ENCODE peak calls at places on chromosomes 3 and 15, in six cellular contexts. Z is astrocyte of the spinal cord, C is epithelial cell of esophagus, J is small intestine, L is GM23338, G is choroid plexus epithelial cell. A is an unnamed sample.

GRCh38 chr3:81823882-81824395 is 62.5 kb upstream of the GBE1 start:
- DNase-seq in Z (no peak), C (no peak), J (no peak), L (peak), G (no peak), A (peak)

GRCh38 chr15:94380798-94381197 is 149.4 kb downstream of the MCTP2 start:
- DNase-seq in Z (no peak), C (no peak), J (no peak), L (no peak), G (no peak), A (no peak)

GRCh38 chr3:156605686-156606605 is 51.0 kb upstream of the SSR3 start:
- DNase-seq in Z (peak), C (peak), J (peak), L (peak), G (peak), A (peak)

GRCh38 chr15:30958219-30958618 is 33.2 kb downstream of the MTMR10 start:
- DNase-seq in Z (no peak), C (no peak), J (no peak), L (no peak), G (no peak), A (no peak)

GRCh38 chr3:58306662-58307286 is 454 bp downstream of the HTD2 start:
- DNase-seq in Z (peak), C (peak), J (peak), L (peak), G (peak), A (no peak)

GRCh38 chr3:113210608-113211369 is 568 bp upstream of the BOC start:
- DNase-seq in Z (peak), C (no peak), J (no peak), L (peak), G (peak), A (no peak)

GRCh38 chr3:185983495-185984141 is 45.8 kb upstream of the TRA2B start:
- DNase-seq in Z (peak), C (peak), J (peak), L (peak), G (peak), A (no peak)

GRCh38 chr3:10581251-10581650 is 75.9 kb upstream of the ATP2B2 start:
- DNase-seq in Z (peak), C (no peak), J (no peak), L (no peak), G (no peak), A (no peak)

GRCh38 chr15:100345438-100345837 is 3.7 kb upstream of the ADAMTS17 start:
- DNase-seq in Z (no peak), C (no peak), J (no peak), L (no peak), G (no peak), A (no peak)

GRCh38 chr3:129618901-129619671 is 12.6 kb upstream of the PLXND1 start:
- DNase-seq in Z (no peak), C (no peak), J (no peak), L (no peak), G (no peak), A (no peak)

GRCh38 chr3:130974201-130974600 is 52.4 kb downstream of the ASTE1 start:
- DNase-seq in Z (no peak), C (peak), J (no peak), L (no peak), G (no peak), A (no peak)

GRCh38 chr3:177358085-177358967 is 161.0 kb upstream of the TBL1XR1 start:
- DNase-seq in Z (peak), C (peak), J (peak), L (peak), G (peak), A (peak)

GRCh38 chr15:52503788-52504496 is 24.7 kb downstream of the MYO5A start:
- DNase-seq in Z (peak), C (peak), J (no peak), L (no peak), G (peak), A (no peak)

GRCh38 chr3:72663429-72663828 is 184.8 kb downstream of the SHQ1 start:
- DNase-seq in Z (no peak), C (no peak), J (no peak), L (no peak), G (no peak), A (no peak)

GRCh38 chr3:23909324-23909723 is 7.5 kb downstream of the NKIRAS1 start:
- DNase-seq in Z (no peak), C (no peak), J (no peak), L (no peak), G (no peak), A (no peak)

GRCh38 chr3:179898024-179898423 is 138.7 kb downstream of the PEX5L start:
- DNase-seq in Z (peak), C (peak), J (peak), L (peak), G (peak), A (no peak)

GRCh38 chr15:101448336-101448735 is 41.2 kb downstream of the PCSK6 start:
- DNase-seq in Z (no peak), C (no peak), J (no peak), L (no peak), G (no peak), A (no peak)

GRCh38 chr3:52061116-52061910 is 4.9 kb upstream of the DUSP7 start:
- DNase-seq in Z (no peak), C (peak), J (no peak), L (no peak), G (no peak), A (no peak)

GRCh38 chr15:20341901-20342605 is 199.5 kb downstream of the GOLGA6L6 start:
- DNase-seq in Z (no peak), C (peak), J (no peak), L (no peak), G (no peak), A (no peak)

GRCh38 chr3:16048435-16049318 is 125.8 kb upstream of the GALNT15 start:
- DNase-seq in Z (peak), C (peak), J (peak), L (peak), G (peak), A (no peak)

GRCh38 chr15:85412956-85413854 is 32.8 kb downstream of the AKAP13 start:
- DNase-seq in Z (peak), C (peak), J (peak), L (no peak), G (peak), A (peak)
- H3K4me3 ChIP-seq in Z (no peak), C (no peak), J (no peak), L (no peak), G (no peak), A (no peak)

GRCh38 chr3:168722091-168722490 is 626.4 kb upstream of the GOLIM4 start:
- DNase-seq in Z (peak), C (peak), J (no peak), L (no peak), G (peak), A (peak)
- H3K4me3 ChIP-seq in Z (no peak), C (no peak), J (no peak), L (no peak), G (no peak), A (no peak)

GRCh38 chr3:44019736-44020135 is 221.9 kb upstream of the TOPAZ1 start:
- DNase-seq in Z (peak), C (no peak), J (no peak), L (peak), G (no peak), A (no peak)

GRCh38 chr3:44020178-44020577 is 221.5 kb upstream of the TOPAZ1 start:
- DNase-seq in Z (no peak), C (no peak), J (no peak), L (no peak), G (no peak), A (no peak)

GRCh38 chr3:44026224-44026865 is 215.3 kb upstream of the TOPAZ1 start:
- DNase-seq in Z (no peak), C (peak), J (no peak), L (no peak), G (no peak), A (no peak)

GRCh38 chr3:44024194-44024593 is 217.5 kb upstream of the TOPAZ1 start:
- DNase-seq in Z (no peak), C (no peak), J (no peak), L (no peak), G (no peak), A (no peak)

GRCh38 chr3:44021646-44022594 is 219.8 kb upstream of the TOPAZ1 start:
- DNase-seq in Z (peak), C (no peak), J (no peak), L (peak), G (no peak), A (no peak)
- H3K4me3 ChIP-seq in Z (peak), C (peak), J (no peak), L (peak), G (peak), A (peak)

GRCh38 chr15:96273317-96274086 is 57.0 kb upstream of the NR2F2 start:
- DNase-seq in Z (peak), C (peak), J (no peak), L (no peak), G (peak), A (peak)
- H3K4me3 ChIP-seq in Z (no peak), C (no peak), J (no peak), L (no peak), G (no peak), A (no peak)

GRCh38 chr3:56839784-56840724 is 38.3 kb upstream of the ARHGEF3 start:
- DNase-seq in Z (peak), C (peak), J (no peak), L (no peak), G (peak), A (no peak)
- H3K4me3 ChIP-seq in Z (no peak), C (no peak), J (no peak), L (no peak), G (no peak), A (no peak)

DNA sequence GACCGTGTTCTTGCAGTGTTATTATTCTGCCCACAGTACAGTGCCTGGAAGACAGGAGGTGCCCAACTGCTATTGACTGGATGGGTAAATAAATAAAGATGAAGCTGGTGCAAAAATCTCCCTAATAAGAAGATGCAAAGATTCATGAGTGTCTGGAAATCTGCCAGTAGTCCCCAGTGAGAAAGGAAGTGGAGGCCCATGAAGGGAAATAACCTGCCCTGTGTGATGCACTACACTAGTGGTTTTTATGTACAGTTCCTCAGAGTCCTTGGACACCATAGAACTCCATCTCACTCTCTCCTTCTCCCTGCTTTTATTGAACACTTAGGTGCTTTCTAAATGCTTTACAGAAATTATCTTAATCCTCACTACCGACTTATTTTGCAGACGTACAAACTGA is 8.3 kb upstream of the SUCLG2 start:
- DNase-seq in Z (no peak), C (no peak), J (peak), L (no peak), G (peak), A (no peak)
- H3K4me3 ChIP-seq in Z (no peak), C (no peak), J (no peak), L (no peak), G (no peak), A (no peak)

A was measured in epithelial cell of proximal tubule.